ENCODE peak calls at places on chromosomes 1 and 21, in eight cellular contexts. N is thoracic aorta; W is heart right ventricle; R is PC-3; E is CD8-positive, alpha-beta memory T cell; Z is heart left ventricle; M is testis; S is cardiac muscle cell. L is an unnamed sample.

GRCh38 chr1:110964400-110964903 is 730 bp upstream of the LRIF1 start:
- DNase-seq in N (no peak), W (no peak), R (no peak), E (no peak), Z (no peak), M (no peak), S (no peak), L (no peak)

GRCh38 chr1:206713910-206714312 is 29.2 kb downstream of the MAPKAPK2 start:
- DNase-seq in N (no peak), W (no peak), R (peak), E (no peak), Z (no peak), M (no peak), S (no peak), L (no peak)

GRCh38 chr1:179228783-179229213 is 679 bp downstream of the ABL2 start:
- DNase-seq in N (no peak), W (peak), R (peak), E (peak), Z (peak), M (peak), S (peak), L (peak)

GRCh38 chr1:198934901-198935301 is 296.1 kb downstream of the PTPRC start:
- DNase-seq in N (no peak), W (no peak), R (peak), E (peak), Z (no peak), M (no peak), S (no peak), L (no peak)

GRCh38 chr1:50441183-50441582 is 17.9 kb upstream of the DMRTA2 start:
- DNase-seq in N (no peak), W (no peak), R (no peak), E (no peak), Z (no peak), M (no peak), S (no peak), L (no peak)

GRCh38 chr1:16009030-16009460 is 5.0 kb downstream of the SRARP start:
- DNase-seq in N (peak), W (peak), R (peak), E (peak), Z (peak), M (peak), S (peak), L (no peak)

GRCh38 chr1:212414328-212415106 is at the start of gene PACC1:
- DNase-seq in N (peak), W (peak), R (peak), E (peak), Z (peak), M (peak), S (peak), L (peak)

GRCh38 chr21:34536311-34536710 is 24.3 kb upstream of the KCNE1 start:
- DNase-seq in N (no peak), W (no peak), R (no peak), E (no peak), Z (no peak), M (no peak), S (no peak), L (no peak)

GRCh38 chr1:54028306-54029251 is 10.6 kb upstream of the LDLRAD1 start:
- DNase-seq in N (no peak), W (no peak), R (no peak), E (no peak), Z (no peak), M (no peak), S (no peak), L (no peak)

GRCh38 chr1:40185951-40186864 is 25.0 kb downstream of the RLF start:
- DNase-seq in N (no peak), W (no peak), R (no peak), E (no peak), Z (no peak), M (no peak), S (no peak), L (no peak)

GRCh38 chr1:237411621-237412020 is 369.6 kb downstream of the RYR2 start:
- DNase-seq in N (no peak), W (no peak), R (peak), E (no peak), Z (no peak), M (no peak), S (no peak), L (no peak)

GRCh38 chr1:232901255-232901654 is 49.2 kb upstream of the NTPCR start:
- DNase-seq in N (no peak), W (no peak), R (no peak), E (no peak), Z (no peak), M (no peak), S (peak), L (no peak)

GRCh38 chr1:16204634-16205332 is 7.7 kb downstream of the ARHGEF19 start:
- DNase-seq in N (no peak), W (no peak), R (peak), E (peak), Z (no peak), M (peak), S (peak), L (no peak)

GRCh38 chr1:87684194-87684593 is 355.5 kb downstream of the LMO4 start:
- DNase-seq in N (no peak), W (peak), R (no peak), E (peak), Z (peak), M (peak), S (peak), L (no peak)

GRCh38 chr21:39313042-39313456 is 383 bp downstream of the BRWD1 start:
- DNase-seq in N (no peak), W (peak), R (no peak), E (no peak), Z (no peak), M (peak), S (peak), L (peak)

GRCh38 chr1:16047791-16048475 is 4.4 kb downstream of the CLCNKB start:
- DNase-seq in N (no peak), W (no peak), R (no peak), E (no peak), Z (no peak), M (no peak), S (no peak), L (no peak)

GRCh38 chr1:1043921-1044320 is 24.0 kb downstream of the AGRN start:
- DNase-seq in N (no peak), W (no peak), R (no peak), E (no peak), Z (no peak), M (no peak), S (no peak), L (no peak)

GRCh38 chr1:59025201-59025600 is 241.4 kb upstream of the JUN start:
- DNase-seq in N (no peak), W (no peak), R (peak), E (no peak), Z (no peak), M (no peak), S (no peak), L (peak)

GRCh38 chr21:26842976-26843911 is 2.0 kb downstream of the ADAMTS1 start:
- DNase-seq in N (peak), W (peak), R (peak), E (no peak), Z (peak), M (peak), S (peak), L (peak)

GRCh38 chr1:209844695-209845404 is 17.1 kb downstream of the UTP25 start:
- DNase-seq in N (no peak), W (no peak), R (no peak), E (no peak), Z (no peak), M (no peak), S (no peak), L (no peak)

GRCh38 chr1:19918057-19918456 is 5.4 kb downstream of the PLA2G2E start:
- DNase-seq in N (peak), W (peak), R (peak), E (peak), Z (peak), M (peak), S (peak), L (peak)

GRCh38 chr21:39012314-39013230 is 170.7 kb downstream of the PSMG1 start:
- DNase-seq in N (no peak), W (no peak), R (no peak), E (no peak), Z (no peak), M (no peak), S (no peak), L (no peak)

GRCh38 chr1:23122023-23122738 is 46.5 kb downstream of the LUZP1 start:
- DNase-seq in N (no peak), W (peak), R (peak), E (no peak), Z (peak), M (peak), S (no peak), L (no peak)

GRCh38 chr1:228108742-228109072 is 392 bp downstream of the MRPL55 start:
- DNase-seq in N (no peak), W (no peak), R (no peak), E (no peak), Z (no peak), M (no peak), S (no peak), L (no peak)

GRCh38 chr1:6053206-6053546 is 7.5 kb downstream of the KCNAB2 start:
- DNase-seq in N (no peak), W (no peak), R (no peak), E (no peak), Z (no peak), M (no peak), S (no peak), L (no peak)

GRCh38 chr1:42450081-42450480 is 5.7 kb downstream of the ZMYND12 start:
- DNase-seq in N (no peak), W (no peak), R (no peak), E (no peak), Z (no peak), M (no peak), S (no peak), L (no peak)

GRCh38 chr1:80171101-80171500 is 1164.6 kb upstream of the ADGRL4 start:
- DNase-seq in N (no peak), W (peak), R (no peak), E (no peak), Z (no peak), M (peak), S (peak), L (no peak)

DNA sequence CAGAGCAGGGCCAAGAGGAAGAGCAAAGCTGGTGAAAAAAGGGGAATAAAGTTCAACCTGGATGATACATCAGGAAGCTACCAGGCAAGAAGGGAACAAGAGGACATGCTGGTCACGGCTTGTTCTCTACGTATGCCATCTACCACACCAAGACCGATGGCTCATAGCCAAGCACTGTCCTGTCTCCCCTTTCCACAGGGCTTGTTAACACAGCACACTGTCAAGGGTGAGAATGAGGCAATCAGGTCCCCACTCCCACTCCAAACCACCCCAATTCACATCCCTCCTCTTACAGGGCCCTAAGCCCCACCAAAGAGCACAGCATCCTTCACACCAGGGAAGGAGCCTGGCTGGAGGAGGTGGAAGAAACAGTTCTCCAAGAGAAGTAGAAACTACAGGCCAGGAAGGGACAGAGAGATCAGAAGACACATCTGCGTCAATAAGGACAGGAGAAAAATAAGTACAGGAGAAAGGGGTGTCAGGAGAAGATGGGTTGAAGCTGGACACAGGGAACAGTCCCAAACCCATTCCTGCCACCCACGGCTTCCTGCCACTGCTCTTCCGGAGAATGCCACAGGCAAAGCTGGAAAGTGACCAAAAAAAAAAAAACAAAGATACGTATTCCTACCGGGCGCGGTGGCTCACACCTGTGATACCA is 923 bp upstream of the SHC1 start:
- DNase-seq in N (peak), W (no peak), R (peak), E (no peak), Z (peak), M (peak), S (no peak), L (no peak)
- H3K27ac ChIP-seq in N (peak), W (peak), R (peak), E (peak), Z (peak), M (peak), S (peak), L (peak)

GRCh38 chr1:113984710-113985109 is 5.4 kb downstream of the OLFML3 start:
- DNase-seq in N (no peak), W (peak), R (no peak), E (no peak), Z (peak), M (no peak), S (no peak), L (no peak)
- H3K4me3 ChIP-seq in N (no peak), W (no peak), R (no peak), E (no peak), Z (no peak), M (no peak), S (no peak), L (no peak)

GRCh38 chr1:200355815-200356214 is 54.0 kb downstream of the ZNF281 start:
- DNase-seq in N (no peak), W (no peak), R (no peak), E (no peak), Z (no peak), M (no peak), S (no peak), L (no peak)

GRCh38 chr1:200354243-200354642 is 55.6 kb downstream of the ZNF281 start:
- DNase-seq in N (no peak), W (no peak), R (no peak), E (no peak), Z (no peak), M (no peak), S (no peak), L (no peak)

GRCh38 chr1:200346744-200347143 is 63.1 kb downstream of the ZNF281 start:
- DNase-seq in N (no peak), W (no peak), R (no peak), E (no peak), Z (no peak), M (no peak), S (no peak), L (no peak)

GRCh38 chr1:200353232-200353631 is 56.6 kb downstream of the ZNF281 start:
- DNase-seq in N (no peak), W (no peak), R (no peak), E (no peak), Z (no peak), M (no peak), S (no peak), L (no peak)

DNA sequence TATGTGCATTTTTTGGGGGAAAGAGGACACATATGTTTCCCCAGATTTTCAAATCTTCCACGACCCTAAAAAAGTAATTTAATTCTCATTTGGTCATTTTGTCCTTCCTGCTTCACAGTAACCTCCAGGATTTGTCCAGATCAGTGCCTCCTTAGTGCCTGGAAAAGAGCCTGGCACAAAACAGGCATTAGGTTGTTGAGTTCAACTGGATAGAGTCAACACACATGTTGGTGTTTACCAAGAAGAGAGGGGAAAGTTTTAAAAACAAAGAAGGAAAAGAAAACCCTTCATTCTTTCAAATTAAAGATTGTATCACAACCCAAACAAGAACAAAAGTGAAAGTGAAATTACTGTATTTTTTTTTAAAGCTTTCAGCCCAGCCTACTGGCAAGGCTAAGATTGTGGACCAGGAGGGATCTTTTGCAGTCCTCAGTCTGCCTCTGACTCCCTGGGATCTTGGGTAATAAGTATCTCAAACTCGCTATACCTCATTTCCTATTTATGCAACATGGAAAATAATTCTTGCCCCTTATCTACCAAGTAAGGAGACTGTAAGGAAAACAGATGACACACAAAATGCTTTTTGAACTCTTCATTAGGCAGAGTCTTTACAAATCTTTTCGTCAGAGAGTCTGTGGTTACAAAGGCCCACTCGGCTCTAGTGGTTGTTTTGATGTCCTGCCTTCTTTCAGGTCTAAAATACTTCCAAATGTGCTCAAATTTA is 57.8 kb downstream of the ZNF281 start:
- DNase-seq in N (no peak), W (no peak), R (no peak), E (peak), Z (no peak), M (no peak), S (no peak), L (no peak)
- H3K27ac ChIP-seq in N (no peak), W (no peak), R (no peak), E (no peak), Z (peak), M (no peak), S (no peak), L (no peak)

GRCh38 chr1:90864681-90865080 is 147.6 kb upstream of the BARHL2 start:
- DNase-seq in N (no peak), W (no peak), R (no peak), E (no peak), Z (no peak), M (no peak), S (no peak), L (no peak)

GRCh38 chr1:90862782-90863181 is 145.7 kb upstream of the BARHL2 start:
- DNase-seq in N (no peak), W (no peak), R (no peak), E (no peak), Z (no peak), M (no peak), S (no peak), L (no peak)
- H3K4me3 ChIP-seq in N (no peak), W (no peak), R (no peak), E (no peak), Z (no peak), M (no peak), S (no peak), L (no peak)

DNA sequence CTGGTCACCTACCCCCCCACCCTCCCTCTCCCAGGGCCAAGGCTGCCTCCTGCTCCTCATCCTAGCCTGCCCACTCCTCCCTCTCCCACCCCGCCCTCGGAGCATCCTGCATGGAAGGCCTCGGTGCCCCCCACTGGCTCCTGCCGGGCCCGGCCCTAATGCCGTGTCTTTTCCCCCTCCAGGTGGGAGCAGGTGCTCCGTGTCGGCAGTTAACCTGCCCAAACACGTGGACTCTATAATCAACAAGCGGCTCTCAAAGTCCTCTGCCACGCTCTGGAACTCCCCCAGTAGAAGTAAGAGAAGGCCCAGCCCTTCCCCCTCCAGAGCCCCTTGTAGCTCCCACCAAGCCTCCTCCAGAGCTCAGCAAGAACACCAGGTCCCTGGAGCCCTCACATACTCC is 18.8 kb downstream of the MAP7D1 start:
- DNase-seq in N (no peak), W (no peak), R (no peak), E (no peak), Z (no peak), M (no peak), S (no peak), L (no peak)
- H3K27ac ChIP-seq in N (peak), W (peak), R (no peak), E (no peak), Z (peak), M (no peak), S (peak), L (peak)

GRCh38 chr1:238681021-238681420 is 705.3 kb upstream of the CHRM3 start:
- DNase-seq in N (no peak), W (no peak), R (peak), E (no peak), Z (no peak), M (no peak), S (no peak), L (no peak)
- H3K4me3 ChIP-seq in N (no peak), W (no peak), R (no peak), E (no peak), Z (no peak), M (no peak), S (no peak), L (no peak)

DNA sequence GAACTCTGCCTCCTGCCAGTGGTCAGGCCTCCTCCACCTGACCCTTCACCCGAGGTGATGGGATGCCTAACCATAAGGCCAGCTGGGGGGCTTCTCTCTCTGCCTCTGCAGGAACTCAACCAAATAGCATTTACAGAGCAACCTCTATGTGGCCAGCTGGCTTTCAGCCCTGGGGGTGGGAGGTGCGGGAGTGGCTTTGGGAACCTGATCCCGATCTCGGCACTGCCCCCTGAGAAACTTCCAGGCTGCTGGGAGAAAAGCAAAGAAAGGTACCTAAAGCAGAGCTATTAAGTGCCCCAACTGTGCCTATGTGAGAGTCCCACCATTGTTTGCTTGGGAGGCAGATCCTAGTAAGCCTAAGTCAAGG is 7.1 kb downstream of the KRTCAP2 start:
- DNase-seq in N (no peak), W (peak), R (no peak), E (no peak), Z (peak), M (no peak), S (no peak), L (no peak)
- H3K27ac ChIP-seq in N (no peak), W (peak), R (no peak), E (no peak), Z (peak), M (no peak), S (no peak), L (no peak)

GRCh38 chr1:160862151-160863061 is at the start of gene CD244:
- DNase-seq in N (no peak), W (no peak), R (peak), E (no peak), Z (peak), M (no peak), S (peak), L (peak)
- H3K4me3 ChIP-seq in N (no peak), W (peak), R (no peak), E (peak), Z (peak), M (no peak), S (no peak), L (no peak)

DNA sequence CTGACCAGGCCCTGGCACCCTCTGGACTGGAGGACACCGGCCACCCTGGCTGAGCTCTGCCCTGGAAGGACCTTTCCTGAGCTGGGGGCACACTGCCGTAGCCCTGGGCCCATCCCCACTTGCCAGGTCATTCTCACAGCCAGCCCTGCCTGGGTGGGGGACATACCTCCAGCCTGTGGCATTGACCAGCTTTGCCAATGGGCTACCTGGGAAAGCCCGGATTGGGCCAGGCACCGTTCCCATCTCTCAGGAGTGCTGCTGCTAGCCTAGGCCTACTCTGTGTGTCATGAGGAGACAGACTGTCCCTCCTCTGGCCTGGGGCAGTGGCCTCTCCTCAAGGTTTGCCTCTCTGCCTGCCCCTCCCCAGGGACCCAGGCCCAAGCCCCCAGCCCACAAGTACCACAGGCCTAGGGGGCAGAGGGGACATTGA is 40.0 kb downstream of the COQ8A start:
- DNase-seq in N (no peak), W (no peak), R (no peak), E (no peak), Z (no peak), M (no peak), S (no peak), L (no peak)
- H3K27ac ChIP-seq in N (no peak), W (peak), R (no peak), E (no peak), Z (peak), M (no peak), S (peak), L (no peak)

L was measured in ascending aorta.